ENCODE peak calls at places on chromosomes 7 and 10, in seven cellular contexts. J is activated CD4-positive, alpha-beta T cell treated with anti-CD3 and anti-CD28 coated beads, Interleukin-2, amount 10 ng/mL, durations not matched to agents 7 days and 5 days; T is renal cortical epithelial cell; M is endothelial cell of umbilical vein; O is cardiac muscle cell; R is H1; W is mesendoderm. I is an unnamed sample.

GRCh38 chr10:119461380-119461779 is 81.1 kb downstream of the RGS10 start:
- DNase-seq in J (no peak), T (peak; percentile 86), M (no peak), O (no peak), R (no peak), W (no peak), I (no peak)

GRCh38 chr10:12712284-12712983 is 289.1 kb downstream of the CCDC3 start:
- DNase-seq in J (no peak), T (no peak), M (no peak), O (no peak), R (no peak), W (no peak), I (no peak)

GRCh38 chr10:111523016-111523415 is 446.2 kb downstream of the ADRA2A start:
- DNase-seq in J (no peak), T (no peak), M (no peak), O (no peak), R (no peak), W (no peak), I (no peak)

GRCh38 chr7:66050990-66051424 is 24.6 kb upstream of the ASL start:
- DNase-seq in J (no peak), T (peak; percentile 99), M (no peak), O (peak; percentile 50), R (no peak), W (peak; percentile 22), I (peak; percentile 74)

GRCh38 chr7:133919810-133920209 is 207.3 kb upstream of the LRGUK start:
- DNase-seq in J (no peak), T (no peak), M (no peak), O (no peak), R (no peak), W (no peak), I (no peak)

GRCh38 chr10:128123853-128124252 is 2.4 kb downstream of the MKI67 start:
- DNase-seq in J (no peak), T (no peak), M (no peak), O (no peak), R (no peak), W (no peak), I (no peak)

GRCh38 chr7:142808802-142809583 is 38.2 kb downstream of the PRSS2 start:
- DNase-seq in J (peak; percentile 98), T (peak; percentile 12), M (peak; percentile 52), O (no peak), R (no peak), W (no peak), I (no peak)

GRCh38 chr7:149662591-149663095 is 110.7 kb downstream of the ZNF467 start:
- DNase-seq in J (peak; percentile 73), T (peak; percentile 51), M (peak; percentile 66), O (peak; percentile 77), R (peak; percentile 82), W (peak; percentile 95), I (peak; percentile 70)

GRCh38 chr7:13126347-13126746 is 438.9 kb downstream of the ARL4A start:
- DNase-seq in J (no peak), T (no peak), M (no peak), O (no peak), R (no peak), W (no peak), I (no peak)

GRCh38 chr7:157683251-157684156 is 346.7 kb downstream of the DNAJB6 start:
- DNase-seq in J (no peak), T (no peak), M (no peak), O (no peak), R (no peak), W (no peak), I (no peak)

GRCh38 chr7:107692501-107692900 is 31.9 kb downstream of the SLC26A4 start:
- DNase-seq in J (no peak), T (no peak), M (peak; percentile 23), O (no peak), R (no peak), W (no peak), I (no peak)

GRCh38 chr7:45663167-45663921 is 89.2 kb downstream of the ADCY1 start:
- DNase-seq in J (peak; percentile 23), T (no peak), M (no peak), O (peak; percentile 30), R (peak; percentile 9), W (peak; percentile 45), I (peak; percentile 32)

GRCh38 chr7:106493041-106493731 is 167.8 kb downstream of the CCDC71L start:
- DNase-seq in J (no peak), T (no peak), M (no peak), O (peak; percentile 19), R (no peak), W (no peak), I (no peak)

GRCh38 chr7:157429680-157430224 is 92.9 kb downstream of the DNAJB6 start:
- DNase-seq in J (no peak), T (no peak), M (no peak), O (no peak), R (no peak), W (no peak), I (no peak)

GRCh38 chr10:109906346-109906745 is 17.0 kb downstream of the XPNPEP1 start:
- DNase-seq in J (no peak), T (no peak), M (no peak), O (no peak), R (no peak), W (no peak), I (no peak)

GRCh38 chr10:43172645-43173044 is 34.4 kb downstream of the CSGALNACT2 start:
- DNase-seq in J (no peak), T (no peak), M (no peak), O (peak; percentile 6), R (no peak), W (no peak), I (no peak)

GRCh38 chr10:67925449-67926005 is 41.1 kb downstream of the SIRT1 start:
- DNase-seq in J (no peak), T (no peak), M (no peak), O (no peak), R (no peak), W (no peak), I (no peak)

GRCh38 chr10:8044908-8045727 is 9.4 kb upstream of the GATA3 start:
- DNase-seq in J (no peak), T (no peak), M (peak; percentile 59), O (no peak), R (no peak), W (peak; percentile 91), I (peak; percentile 25)

GRCh38 chr7:3078458-3078857 is 34.8 kb upstream of the CARD11 start:
- DNase-seq in J (no peak), T (peak; percentile 50), M (no peak), O (no peak), R (no peak), W (no peak), I (no peak)

GRCh38 chr7:6385909-6386560 is 61.7 kb downstream of the DAGLB start:
- DNase-seq in J (no peak), T (no peak), M (no peak), O (no peak), R (no peak), W (no peak), I (no peak)

GRCh38 chr7:42117201-42117600 is 119.8 kb downstream of the GLI3 start:
- DNase-seq in J (no peak), T (no peak), M (no peak), O (no peak), R (no peak), W (no peak), I (no peak)

GRCh38 chr7:24665564-24666294 is 91.5 kb downstream of the GSDME start:
- DNase-seq in J (peak; percentile 66), T (peak; percentile 44), M (peak; percentile 66), O (peak; percentile 60), R (peak; percentile 21), W (peak; percentile 60), I (peak; percentile 68)

GRCh38 chr10:131729361-131729760 is 171.4 kb upstream of the PPP2R2D start:
- DNase-seq in J (no peak), T (no peak), M (no peak), O (no peak), R (no peak), W (no peak), I (no peak)

GRCh38 chr10:110456046-110456445 is 41.7 kb upstream of the DUSP5 start:
- DNase-seq in J (no peak), T (peak; percentile 80), M (peak; percentile 62), O (no peak), R (no peak), W (no peak), I (no peak)

GRCh38 chr7:136086712-136087111 is 109.6 kb upstream of the MTPN start:
- DNase-seq in J (peak; percentile 9), T (peak; percentile 76), M (peak; percentile 86), O (peak; percentile 71), R (peak; percentile 62), W (peak; percentile 100), I (peak; percentile 72)

GRCh38 chr10:117350905-117351304 is 24.3 kb downstream of the PDZD8 start:
- DNase-seq in J (no peak), T (no peak), M (no peak), O (no peak), R (no peak), W (no peak), I (no peak)

GRCh38 chr7:94509879-94510581 is 421 bp downstream of the CASD1 start:
- DNase-seq in J (peak; percentile 70), T (peak; percentile 22), M (peak; percentile 69), O (peak; percentile 88), R (peak; percentile 15), W (peak; percentile 86), I (peak; percentile 87)

GRCh38 chr10:6602700-6603084 is 22.6 kb upstream of the PRKCQ start:
- DNase-seq in J (no peak), T (no peak), M (no peak), O (no peak), R (no peak), W (no peak), I (no peak)

GRCh38 chr7:101911800-101912705 is 94.6 kb downstream of the CUX1 start:
- DNase-seq in J (no peak), T (peak; percentile 87), M (no peak), O (no peak), R (no peak), W (no peak), I (peak; percentile 77)

GRCh38 chr7:121624922-121625321 is 228.8 kb upstream of the FAM3C start:
- DNase-seq in J (no peak), T (no peak), M (no peak), O (no peak), R (no peak), W (no peak), I (no peak)

GRCh38 chr10:122151121-122151694 is 119.9 kb upstream of the BTBD16 start:
- DNase-seq in J (no peak), T (no peak), M (no peak), O (no peak), R (no peak), W (no peak), I (no peak)

GRCh38 chr7:47514818-47515217 is 67.1 kb downstream of the TNS3 start:
- DNase-seq in J (no peak), T (no peak), M (no peak), O (no peak), R (no peak), W (no peak), I (no peak)

GRCh38 chr7:38025815-38026214 is 105.4 kb downstream of the EPDR1 start:
- DNase-seq in J (no peak), T (no peak), M (no peak), O (no peak), R (no peak), W (no peak), I (no peak)

GRCh38 chr10:59585046-59585700 is 124.5 kb downstream of the SLC16A9 start:
- DNase-seq in J (no peak), T (peak; percentile 43), M (peak; percentile 48), O (no peak), R (no peak), W (no peak), I (no peak)

GRCh38 chr10:104925232-104925851 is 284.3 kb downstream of the SORCS3 start:
- DNase-seq in J (peak; percentile 44), T (peak; percentile 50), M (no peak), O (peak; percentile 76), R (peak; percentile 13), W (peak; percentile 54), I (peak; percentile 76)

GRCh38 chr10:132632851-132633684 is 95.5 kb downstream of the INPP5A start:
- DNase-seq in J (no peak), T (peak; percentile 7), M (no peak), O (no peak), R (no peak), W (no peak), I (no peak)

I was measured in hepatocyte.